ENCODE peak calls at places on chromosomes 13 and 19, in nine cellular contexts. B, A, U, V, L, M, R, X and T are unnamed samples.

GRCh38 chr19:44745386-44745831 is 3.1 kb upstream of the BCL3 start:
- DNase-seq in V (peak), L (peak), M (peak), U (no peak), B (no peak), X (peak), R (peak), A (peak), T (no peak)

GRCh38 chr19:16899566-16900075 is 10.8 kb downstream of the F2RL3 start:
- DNase-seq in B (peak), X (peak), R (peak), M (peak), A (peak), V (peak), U (peak), L (peak), T (peak)

GRCh38 chr13:81745391-81745790 is 1404.5 kb upstream of the SPRY2 start:
- DNase-seq in R (no peak), M (no peak), U (no peak), V (no peak), L (no peak), B (no peak), X (no peak), A (no peak), T (no peak)

GRCh38 chr19:55809381-55810058 is 22.3 kb downstream of the NLRP11 start:
- DNase-seq in V (peak), R (peak), B (peak), A (peak), M (peak), L (peak), U (peak), X (peak), T (peak)

GRCh38 chr19:678791-679388 is 2.7 kb downstream of the FSTL3 start:
- DNase-seq in M (no peak), A (no peak), L (no peak), U (no peak), B (no peak), V (no peak), R (no peak), X (no peak), T (no peak)

GRCh38 chr13:90445179-90445578 is 902.3 kb upstream of the MIR17HG start:
- DNase-seq in X (peak), B (no peak), L (peak), V (peak), A (peak), M (peak), R (peak), U (no peak), T (no peak)

GRCh38 chr19:18421371-18421959 is 2.3 kb downstream of the SSBP4 start:
- DNase-seq in U (no peak), A (no peak), B (no peak), M (no peak), X (no peak), R (no peak), L (no peak), V (no peak), T (no peak)

GRCh38 chr13:94706854-94707399 is 5.4 kb downstream of the SOX21 start:
- DNase-seq in V (peak), A (no peak), U (no peak), R (no peak), X (no peak), M (no peak), B (peak), L (peak), T (no peak)

GRCh38 chr13:32495429-32495828 is 43.2 kb downstream of the N4BP2L2 start:
- DNase-seq in R (no peak), L (no peak), V (no peak), B (no peak), M (no peak), U (no peak), X (no peak), A (no peak), T (no peak)

GRCh38 chr19:38675611-38676010 is 28.2 kb downstream of the ACTN4 start:
- DNase-seq in U (peak), A (no peak), B (no peak), R (peak), V (no peak), L (no peak), X (no peak), M (peak), T (no peak)

GRCh38 chr19:17249887-17250548 is 4.3 kb upstream of the NR2F6 start:
- DNase-seq in A (no peak), V (no peak), X (no peak), L (no peak), R (no peak), M (no peak), B (no peak), U (no peak), T (no peak)

GRCh38 chr19:41734585-41734984 is 20.7 kb upstream of the CEACAM6 start:
- DNase-seq in V (no peak), X (no peak), R (peak), U (no peak), L (no peak), A (peak), B (no peak), M (no peak), T (no peak)

GRCh38 chr13:113794764-113795173 is 35.7 kb downstream of the TMEM255B start:
- DNase-seq in X (no peak), B (no peak), L (no peak), A (no peak), V (no peak), R (no peak), M (no peak), U (no peak), T (no peak)

GRCh38 chr13:25232937-25233515 is 54.3 kb downstream of the MTMR6 start:
- DNase-seq in R (peak), V (peak), M (peak), B (peak), U (no peak), L (peak), A (peak), X (peak), T (peak)

GRCh38 chr19:41428481-41428859 is 1.3 kb upstream of the B3GNT8 start:
- DNase-seq in R (no peak), X (no peak), M (no peak), B (no peak), L (no peak), U (no peak), A (no peak), V (no peak), T (no peak)

GRCh38 chr13:45544520-45544919 is 71.0 kb downstream of the ERICH6B start:
- DNase-seq in V (peak), U (no peak), X (no peak), R (no peak), A (no peak), L (no peak), B (no peak), M (no peak), T (no peak)

GRCh38 chr19:57106646-57107235 is 13.0 kb upstream of the USP29 start:
- DNase-seq in V (peak), X (no peak), A (no peak), R (no peak), M (no peak), B (peak), U (no peak), L (no peak), T (no peak)

GRCh38 chr19:44803442-44804428 is 5.2 kb upstream of the BCAM start:
- DNase-seq in U (no peak), M (no peak), R (peak), V (no peak), A (no peak), B (peak), L (no peak), X (no peak), T (no peak)

GRCh38 chr13:30138511-30138910 is 168.8 kb downstream of the KATNAL1 start:
- DNase-seq in U (no peak), B (no peak), M (no peak), V (no peak), X (no peak), A (no peak), L (no peak), R (no peak), T (no peak)

GRCh38 chr19:38634757-38635482 is 12.5 kb upstream of the ACTN4 start:
- DNase-seq in B (peak), M (peak), U (peak), X (no peak), V (peak), L (peak), R (peak), A (peak), T (peak)

GRCh38 chr13:31797154-31797775 is 57.9 kb downstream of the RXFP2 start:
- DNase-seq in A (peak), X (peak), V (peak), L (peak), M (peak), B (peak), R (peak), U (no peak), T (no peak)

GRCh38 chr19:5775668-5776309 is 8.8 kb downstream of the PRR22 start:
- DNase-seq in U (no peak), B (no peak), L (no peak), V (no peak), X (no peak), M (peak), R (no peak), A (peak), T (no peak)

GRCh38 chr19:39030854-39031367 is 1.4 kb downstream of the FBXO27 start:
- DNase-seq in M (no peak), L (no peak), V (no peak), X (no peak), B (no peak), U (no peak), R (no peak), A (no peak), T (no peak)

GRCh38 chr19:40610396-40611064 is 9.4 kb downstream of the LTBP4 start:
- DNase-seq in R (no peak), X (no peak), M (peak), A (no peak), L (peak), V (peak), B (peak), U (peak), T (no peak)

GRCh38 chr13:38418286-38418685 is 68.6 kb downstream of the UFM1 start:
- DNase-seq in A (no peak), L (no peak), M (peak), B (no peak), V (no peak), R (no peak), U (no peak), X (no peak), T (no peak)

GRCh38 chr13:107450931-107451330 is 764.4 kb downstream of the LIG4 start:
- DNase-seq in M (peak), A (peak), L (no peak), V (no peak), U (peak), B (no peak), R (no peak), X (no peak), T (no peak)

GRCh38 chr19:51327066-51327985 is 14.6 kb downstream of the VSIG10L start:
- DNase-seq in M (peak), B (no peak), A (peak), X (no peak), U (no peak), V (peak), R (peak), L (peak), T (no peak)

GRCh38 chr19:45442927-45443461 is 19.3 kb upstream of the ERCC1 start:
- DNase-seq in B (peak), R (peak), M (peak), L (peak), A (peak), U (no peak), V (peak), X (no peak), T (peak)

GRCh38 chr19:32404939-32405430 is 585 bp upstream of the DPY19L3 start:
- DNase-seq in B (no peak), L (peak), M (peak), U (peak), X (no peak), R (peak), A (peak), V (no peak), T (peak)

GRCh38 chr19:58409010-58409790 is 751 bp downstream of the ZNF584 start:
- DNase-seq in V (peak), A (peak), X (no peak), L (peak), B (peak), M (peak), R (peak), U (no peak), T (no peak)

GRCh38 chr13:45401306-45401705 is 16.9 kb downstream of the SLC25A30 start:
- DNase-seq in V (no peak), X (no peak), R (no peak), L (no peak), M (no peak), U (no peak), B (no peak), A (no peak), T (no peak)

GRCh38 chr19:44658069-44658727 is 13.1 kb upstream of the CEACAM19 start:
- DNase-seq in V (no peak), B (no peak), U (no peak), R (no peak), L (no peak), M (peak), X (no peak), A (no peak), T (no peak)

GRCh38 chr19:1064661-1065605 is 2.0 kb upstream of the ARHGAP45 start:
- DNase-seq in R (peak), X (peak), M (peak), V (peak), A (peak), U (peak), B (peak), L (peak), T (peak)

GRCh38 chr13:46962286-46962941 is 65.6 kb upstream of the HTR2A start:
- DNase-seq in R (no peak), B (no peak), L (peak), A (peak), U (no peak), X (no peak), M (peak), V (peak), T (peak)

GRCh38 chr13:26695360-26695705 is 65.3 kb downstream of the GPR12 start:
- DNase-seq in U (no peak), X (no peak), A (no peak), M (peak), L (no peak), V (no peak), B (no peak), R (no peak), T (no peak)

GRCh38 chr19:6279931-6280591 is at the start of gene MLLT1:
- DNase-seq in A (peak), X (peak), U (peak), V (peak), M (peak), R (peak), L (peak), B (peak), T (peak)

GRCh38 chr19:12034196-12034595 is 1.3 kb downstream of the ZNF433 start:
- DNase-seq in U (no peak), L (no peak), X (no peak), V (no peak), B (no peak), R (no peak), A (peak), M (peak), T (no peak)

GRCh38 chr13:35984776-35985453 is 146.3 kb downstream of the DCLK1 start:
- DNase-seq in L (peak), U (no peak), A (no peak), B (peak), M (no peak), X (no peak), V (peak), R (peak), T (no peak)

DNA sequence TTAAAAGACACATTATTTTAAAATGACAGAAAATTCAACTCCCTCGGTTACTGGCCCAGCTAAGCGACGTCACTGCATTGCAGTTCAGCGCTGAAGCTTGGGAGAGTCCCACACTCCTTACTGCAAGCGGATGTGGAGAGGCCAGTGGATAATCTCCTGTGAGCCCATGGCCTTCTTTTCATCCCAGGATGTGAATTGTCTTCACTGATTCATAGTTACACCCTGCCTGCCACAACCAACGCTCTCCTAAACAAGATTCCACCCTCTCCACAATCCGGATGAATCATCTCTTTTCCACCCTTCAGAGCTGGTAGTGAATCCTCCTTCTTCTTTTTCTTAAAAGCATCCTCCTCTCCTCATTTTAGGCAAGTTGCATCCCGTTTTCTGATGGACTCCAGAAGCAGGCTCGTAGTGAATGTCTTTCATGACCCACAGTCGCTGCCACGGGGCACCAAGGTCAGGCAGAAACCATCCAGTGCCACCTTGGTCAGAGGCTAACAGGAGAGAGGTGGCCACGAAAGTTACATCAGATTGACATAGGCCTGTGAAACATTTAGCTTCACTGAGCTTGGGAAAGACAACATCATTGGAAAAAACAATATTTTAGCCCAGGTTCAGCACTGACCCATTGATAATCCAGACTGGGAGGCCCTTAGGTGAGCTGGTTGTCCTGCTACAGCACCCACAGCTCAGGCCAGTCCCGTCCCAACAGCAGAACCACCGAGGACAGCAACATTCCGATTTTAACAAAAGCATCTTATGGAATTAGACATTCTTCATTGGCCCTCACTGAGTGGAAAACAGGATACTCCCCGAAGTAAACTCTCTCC is 2.0 kb downstream of the GJB2 start:
- DNase-seq in V (no peak), X (no peak), U (no peak), R (no peak), M (peak), A (peak), L (no peak), B (no peak), T (no peak)
- TF ChIP-seq EZH2phosphoT487 in V (no peak), X (no peak), U (no peak), R (no peak), M (no peak), A (no peak), L (no peak), B (no peak), T (no peak)

GRCh38 chr19:36225219-36225892 is 10.4 kb downstream of the ZNF146 start:
- DNase-seq in A (peak), L (no peak), U (no peak), V (no peak), B (no peak), R (no peak), X (no peak), M (peak), T (no peak)
- H3K4me2 ChIP-seq in A (peak), L (no peak), U (no peak), V (no peak), B (peak), R (peak), X (no peak), M (peak), T (no peak)

DNA sequence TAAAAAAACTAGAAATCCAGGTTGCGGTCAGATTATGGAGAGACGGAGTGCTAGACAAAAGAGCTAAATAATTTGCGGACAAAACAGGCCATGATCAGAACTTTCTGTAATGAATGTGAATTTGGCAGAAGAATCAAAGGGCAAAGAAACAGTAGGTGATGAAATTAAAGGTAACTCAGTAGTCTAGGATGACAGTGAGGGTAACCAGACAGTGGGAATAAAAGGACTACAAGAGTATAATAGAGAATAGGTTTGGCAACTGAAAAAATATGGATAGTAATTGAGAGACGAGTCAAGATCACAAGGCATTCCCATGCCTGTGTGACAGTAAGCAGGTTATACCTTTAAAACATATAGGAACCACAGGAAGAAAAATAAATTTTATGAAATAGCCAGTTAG is 35.9 kb downstream of the CAB39L start:
- DNase-seq in B (no peak), X (no peak), M (no peak), V (no peak), U (no peak), A (no peak), R (no peak), L (no peak), T (no peak)
- H3K4me3 ChIP-seq in B (no peak), X (no peak), M (no peak), V (no peak), U (no peak), A (no peak), R (no peak), L (no peak), T (no peak)

DNA sequence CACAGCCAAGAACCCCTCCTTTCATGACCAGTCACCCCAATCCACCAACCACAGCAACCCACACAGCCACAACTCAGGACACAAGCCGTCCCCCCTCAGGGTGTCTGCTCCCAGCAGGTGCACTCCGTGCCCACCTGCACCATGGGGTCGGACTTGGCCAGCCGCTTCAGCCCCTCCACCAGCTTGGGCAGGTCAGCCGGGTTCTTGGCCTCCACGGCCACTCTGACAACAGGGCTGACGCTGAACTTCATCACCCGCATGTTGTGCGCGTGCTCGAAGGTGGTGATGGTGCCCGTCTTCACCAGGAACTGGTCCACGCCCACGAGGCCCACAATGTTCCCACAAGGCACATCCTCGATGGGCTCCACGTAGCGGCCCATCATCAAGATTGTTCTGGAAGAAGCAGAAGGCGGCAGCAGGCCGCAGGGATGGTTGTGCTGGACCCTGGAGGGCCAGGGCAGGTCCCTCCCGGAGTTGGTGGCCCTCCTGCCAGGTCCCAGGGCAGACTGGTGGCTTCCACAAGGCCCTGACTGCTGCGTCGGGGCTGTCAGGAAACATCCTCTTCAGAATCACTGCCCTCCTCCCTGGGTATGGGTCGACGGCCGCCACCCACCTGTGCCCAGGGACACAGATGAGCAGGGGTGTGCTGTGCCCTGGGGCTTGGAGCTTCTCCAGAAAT is 5.5 kb downstream of the EEF2 start:
- DNase-seq in X (no peak), R (no peak), A (no peak), V (no peak), B (peak), M (peak), U (no peak), L (no peak), T (no peak)
- TF ChIP-seq EZH2phosphoT487 in X (no peak), R (no peak), A (no peak), V (no peak), B (no peak), M (no peak), U (no peak), L (no peak), T (no peak)

DNA sequence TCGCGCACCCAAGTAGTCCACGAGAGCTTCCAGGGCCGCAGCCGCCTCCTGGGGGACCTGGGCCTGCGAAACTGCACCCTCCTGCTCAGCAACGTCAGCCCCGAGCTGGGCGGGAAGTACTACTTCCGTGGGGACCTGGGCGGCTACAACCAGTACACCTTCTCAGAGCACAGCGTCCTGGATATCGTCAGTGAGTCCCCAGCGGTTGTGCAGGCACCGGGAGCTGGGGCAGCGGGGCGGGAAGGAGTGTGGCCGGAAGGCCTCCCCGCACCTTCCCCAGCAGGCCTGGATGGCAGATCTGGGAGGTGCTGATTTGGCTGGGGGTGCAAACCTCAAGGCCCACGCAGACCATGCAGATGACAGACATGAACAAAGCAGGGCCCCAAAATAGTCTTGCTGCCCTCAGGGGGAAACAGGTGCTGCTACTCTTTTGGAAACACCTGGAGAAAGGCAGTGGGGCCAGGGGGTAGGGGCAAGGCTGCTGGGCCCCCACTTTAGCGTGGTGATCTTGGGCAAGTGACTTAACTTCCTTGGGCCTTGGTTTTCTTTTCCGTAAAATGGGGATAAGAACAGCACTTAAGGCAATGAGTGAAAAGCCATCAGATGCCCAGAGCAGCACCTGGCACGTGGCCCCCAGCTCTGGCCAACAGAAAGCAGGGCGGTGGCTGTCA is 4.0 kb downstream of the MAG start:
- DNase-seq in V (peak), X (no peak), R (no peak), L (no peak), M (no peak), U (peak), B (no peak), A (no peak), T (peak)
- H3K4me2 ChIP-seq in V (peak), X (no peak), R (no peak), L (no peak), M (no peak), U (peak), B (no peak), A (no peak), T (peak)